ENCODE peak calls at places on chromosome 1, in eight cellular contexts. L is transverse colon, H is IMR-90, T is A549, I is H54, A is tibial nerve, N is GM12892, B is suprapubic skin. O is an unnamed sample.

GRCh38 chr1:47189844-47190562 is at the start of gene PDZK1IP1:
- DNase-seq in T (peak), I (no peak), A (peak), H (peak), B (peak), N (no peak), L (peak), O (peak)

GRCh38 chr1:15402809-15403450 is 6.8 kb upstream of the EFHD2 start:
- DNase-seq in I (no peak), L (no peak), H (no peak), B (no peak), T (no peak), N (no peak), A (no peak), O (no peak)

GRCh38 chr1:234611799-234612351 is 1.9 kb upstream of the IRF2BP2 start:
- DNase-seq in A (peak), I (no peak), N (no peak), H (no peak), B (peak), T (no peak), L (peak), O (peak)

GRCh38 chr1:22039594-22040347 is 12.7 kb upstream of the CDC42 start:
- DNase-seq in H (peak), I (peak), A (no peak), N (peak), L (peak), T (no peak), B (peak), O (peak)

GRCh38 chr1:20399196-20399595 is 86.8 kb downstream of the CAMK2N1 start:
- DNase-seq in T (no peak), L (no peak), A (no peak), I (no peak), B (no peak), H (no peak), N (no peak), O (no peak)

GRCh38 chr1:244087611-244088010 is 36.5 kb downstream of the ZBTB18 start:
- DNase-seq in B (no peak), N (no peak), I (no peak), T (no peak), H (no peak), A (no peak), L (no peak), O (no peak)

GRCh38 chr1:203464226-203464625 is 11.4 kb upstream of the PRELP start:
- DNase-seq in I (no peak), L (no peak), N (no peak), H (no peak), T (no peak), A (no peak), B (no peak), O (no peak)

GRCh38 chr1:234936631-234937389 is 191.8 kb downstream of the TOMM20 start:
- DNase-seq in N (no peak), T (no peak), B (no peak), H (no peak), I (no peak), A (no peak), L (no peak), O (no peak)

GRCh38 chr1:156126043-156126700 is 11.7 kb downstream of the LMNA start:
- DNase-seq in H (peak), L (peak), A (peak), N (no peak), T (peak), I (peak), B (peak), O (peak)
- TF ChIP-seq POLR2A in H (peak), L (peak), A (no peak), N (no peak), T (no peak), I (peak), B (no peak), O (no peak)

DNA sequence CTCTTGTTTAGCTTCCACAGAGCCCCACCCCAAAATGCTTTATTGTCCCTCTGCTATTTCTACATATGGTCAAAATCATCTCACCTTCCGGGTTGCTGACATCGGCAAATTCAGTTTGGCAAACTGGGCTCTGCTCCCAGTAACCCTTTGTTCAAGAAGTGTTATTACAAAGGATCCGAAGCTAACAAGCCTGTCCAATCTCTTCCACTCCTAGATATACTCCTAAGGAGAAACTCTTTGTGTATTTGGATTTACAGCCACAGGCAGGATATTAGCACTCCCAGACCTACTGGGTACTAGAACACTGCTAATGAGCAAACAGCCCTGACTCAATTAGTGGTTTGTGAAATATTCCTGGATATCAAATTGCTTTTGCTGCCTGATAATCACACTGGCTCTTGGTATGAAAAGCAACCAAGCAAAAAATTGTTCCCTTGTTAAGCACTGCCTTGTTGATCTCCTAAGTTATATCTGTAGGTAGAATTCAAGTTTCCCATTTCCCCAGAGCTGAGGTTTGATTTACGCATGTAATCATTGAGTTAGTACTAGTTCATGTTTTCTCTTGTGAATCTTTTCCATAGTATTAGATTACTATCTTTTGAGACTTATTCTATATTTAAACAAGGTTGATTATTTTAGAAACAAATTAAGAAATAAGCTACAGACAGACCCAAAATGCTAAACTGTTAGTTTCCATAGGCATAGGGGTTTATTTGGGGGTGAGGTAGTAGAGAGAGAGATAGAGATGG is 3.8 kb downstream of the JUN start:
- DNase-seq in A (no peak), I (no peak), L (peak), B (peak), N (no peak), T (no peak), H (peak), O (no peak)
- TF ChIP-seq POLR2A in A (no peak), I (no peak), L (peak), B (no peak), N (peak), T (no peak), H (peak), O (no peak)

GRCh38 chr1:212237651-212238050 is 47.6 kb upstream of the PPP2R5A start:
- DNase-seq in T (peak), A (no peak), I (no peak), L (peak), B (no peak), H (no peak), N (no peak), O (no peak)
- TF ChIP-seq POLR2A in T (no peak), A (no peak), I (no peak), L (no peak), B (no peak), H (no peak), N (no peak), O (no peak)

GRCh38 chr1:192260076-192260475 is 56.7 kb upstream of the RGS21 start:
- DNase-seq in A (no peak), B (no peak), H (peak), N (no peak), L (no peak), I (no peak), T (no peak), O (peak)

GRCh38 chr1:192252776-192253175 is 64.0 kb upstream of the RGS21 start:
- DNase-seq in T (no peak), I (no peak), A (no peak), L (no peak), N (no peak), H (no peak), B (no peak), O (no peak)

GRCh38 chr1:192261476-192261875 is 55.3 kb upstream of the RGS21 start:
- DNase-seq in T (no peak), L (no peak), A (no peak), B (no peak), I (no peak), N (no peak), H (peak), O (no peak)

GRCh38 chr1:192251735-192252134 is 65.1 kb upstream of the RGS21 start:
- DNase-seq in T (no peak), B (no peak), L (no peak), H (no peak), N (no peak), A (no peak), I (no peak), O (no peak)

GRCh38 chr1:192256674-192257334 is 60.0 kb upstream of the RGS21 start:
- DNase-seq in N (no peak), A (no peak), H (no peak), L (no peak), T (no peak), I (no peak), B (no peak), O (peak)
- TF ChIP-seq POLR2A in N (no peak), A (no peak), H (no peak), L (no peak), T (no peak), I (no peak), B (no peak), O (no peak)

GRCh38 chr1:159714529-159714928 is at the start of gene CRP:
- DNase-seq in I (no peak), H (no peak), B (no peak), N (no peak), A (no peak), T (no peak), L (no peak), O (no peak)

GRCh38 chr1:159707473-159707872 is 6.9 kb downstream of the CRP start:
- DNase-seq in N (no peak), I (no peak), B (no peak), T (no peak), H (no peak), L (no peak), A (no peak), O (no peak)

DNA sequence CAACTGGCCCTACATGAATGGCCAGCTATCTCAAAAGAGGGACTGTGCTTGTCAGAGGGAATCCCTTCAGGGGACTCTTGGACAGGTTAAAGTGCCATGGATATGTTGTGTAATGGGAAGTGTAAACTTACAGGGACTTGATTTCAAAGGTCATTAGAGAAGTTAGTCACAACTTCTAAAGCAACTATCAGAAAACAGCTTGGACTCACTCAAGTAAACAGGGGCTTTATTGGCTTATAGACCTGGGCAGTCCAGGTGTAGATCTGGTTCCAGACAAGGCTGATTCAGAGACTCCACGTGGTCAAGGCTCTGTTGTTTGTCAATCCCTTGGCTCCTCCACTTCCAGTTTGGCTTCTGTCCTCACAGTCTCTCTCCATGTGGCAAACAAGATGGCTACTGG is 2.3 kb downstream of the CRP start:
- DNase-seq in L (no peak), N (no peak), T (no peak), I (no peak), H (no peak), A (no peak), B (no peak), O (no peak)
- TF ChIP-seq POLR2A in L (no peak), N (no peak), T (no peak), I (no peak), H (no peak), A (no peak), B (no peak), O (no peak)

DNA sequence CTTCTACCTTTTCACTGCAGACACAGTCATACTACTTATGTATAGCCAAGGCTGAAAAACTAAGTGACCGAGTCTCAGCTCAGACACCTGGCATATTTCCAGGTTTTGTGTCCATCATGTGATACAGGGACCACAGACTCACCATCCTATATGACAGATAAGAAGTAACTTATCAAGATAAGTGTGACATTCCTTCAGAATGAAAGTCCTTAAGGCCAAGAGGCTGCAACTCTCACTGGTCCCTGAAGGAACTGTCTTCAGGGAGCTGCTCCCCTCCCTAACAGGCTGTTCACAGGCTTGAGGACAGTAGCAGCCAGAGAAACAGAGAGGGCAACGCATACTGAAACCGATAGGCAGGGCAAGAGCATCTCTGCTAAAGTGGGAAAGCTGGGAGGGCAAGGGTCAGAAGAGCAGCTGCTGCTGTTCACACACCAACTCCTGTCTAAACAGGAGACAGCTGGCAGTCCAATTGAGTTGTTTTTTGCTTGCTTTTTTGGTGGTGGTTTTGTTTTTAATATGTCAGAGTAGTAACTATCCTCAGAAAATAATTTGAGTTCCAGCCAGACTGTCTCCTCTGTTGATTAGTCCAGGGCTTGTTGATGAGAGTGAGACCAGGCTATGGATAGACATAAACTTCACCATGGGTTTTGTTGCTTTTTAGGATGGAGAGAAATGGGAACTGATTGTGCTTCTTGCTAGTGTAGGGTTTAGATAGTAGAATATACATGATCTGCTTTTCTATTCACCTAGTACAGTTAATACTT is 67.7 kb downstream of the MACF1 start:
- DNase-seq in N (no peak), A (no peak), B (no peak), T (no peak), I (no peak), H (peak), L (peak), O (peak)
- TF ChIP-seq POLR2A in N (no peak), A (no peak), B (no peak), T (no peak), I (no peak), H (no peak), L (no peak), O (no peak)